ENCODE peak calls at places on chromosome 12, in eight cellular contexts. P is IMR-90; B is mesenchymal stem cell; Q is astrocyte; W is A549; Z is CD4-positive, alpha-beta memory T cell; J is mucosa of descending colon; N is MM.1S. T is an unnamed sample.

GRCh38 chr12:122508163-122508562 is 7.4 kb upstream of the ZCCHC8 start:
- DNase-seq in P (no peak), Q (no peak), N (no peak), W (no peak), B (no peak), Z (no peak), J (no peak), T (no peak)

GRCh38 chr12:64125913-64126312 is 96.2 kb downstream of the KICS2 start:
- DNase-seq in P (no peak), Z (no peak), N (no peak), B (no peak), W (no peak), J (no peak), Q (no peak), T (no peak)

GRCh38 chr12:103952497-103952896 is 13.2 kb upstream of the TDG start:
- DNase-seq in W (no peak), Q (no peak), B (no peak), N (no peak), P (no peak), J (no peak), Z (no peak), T (no peak)

GRCh38 chr12:52630104-52630500 is 11.7 kb upstream of the KRT73 start:
- DNase-seq in J (no peak), B (no peak), P (no peak), N (no peak), W (no peak), Z (no peak), Q (no peak), T (no peak)

GRCh38 chr12:90065301-90065801 is 356.7 kb upstream of the ATP2B1 start:
- DNase-seq in W (no peak), B (no peak), P (no peak), N (no peak), J (no peak), Q (no peak), Z (no peak), T (peak; percentile 37)

GRCh38 chr12:39764944-39765560 is 145.4 kb upstream of the ABCD2 start:
- DNase-seq in P (peak; percentile 58), Z (no peak), Q (peak; percentile 36), J (no peak), B (peak; percentile 46), N (peak; percentile 57), W (peak; percentile 55), T (peak; percentile 17)

GRCh38 chr12:26017484-26018211 is 59.2 kb downstream of the RASSF8 start:
- DNase-seq in B (peak; percentile 45), N (peak; percentile 37), Z (no peak), Q (no peak), W (peak; percentile 60), P (peak; percentile 36), J (no peak), T (no peak)

GRCh38 chr12:85575115-85576096 is 260.8 kb downstream of the RASSF9 start:
- DNase-seq in W (peak; percentile 75), N (peak; percentile 53), Q (peak; percentile 20), Z (no peak), B (peak; percentile 69), P (peak; percentile 64), J (no peak), T (peak; percentile 13)

GRCh38 chr12:122203301-122203967 is at the start of gene B3GNT4:
- DNase-seq in N (peak; percentile 32), W (peak; percentile 71), B (peak; percentile 57), Z (peak; percentile 74), Q (peak; percentile 17), P (peak; percentile 26), J (peak; percentile 86), T (peak; percentile 53)

GRCh38 chr12:26317942-26318565 is 122.7 kb downstream of the SSPN start:
- DNase-seq in B (peak; percentile 74), Q (peak; percentile 80), P (peak; percentile 84), W (no peak), J (no peak), Z (no peak), N (no peak), T (peak; percentile 93)

GRCh38 chr12:51183816-51184215 is 10.9 kb upstream of the TFCP2 start:
- DNase-seq in N (no peak), W (no peak), P (peak; percentile 67), J (peak; percentile 47), Q (peak; percentile 26), Z (no peak), B (peak; percentile 22), T (no peak)

GRCh38 chr12:102406033-102406584 is 74.3 kb downstream of the IGF1 start:
- DNase-seq in B (no peak), P (peak; percentile 15), Q (peak; percentile 37), J (no peak), N (no peak), W (no peak), Z (no peak), T (peak; percentile 54)

GRCh38 chr12:52314511-52314910 is 6.7 kb downstream of the KRT83 start:
- DNase-seq in B (no peak), W (no peak), J (no peak), Z (no peak), N (no peak), Q (no peak), P (no peak), T (no peak)

GRCh38 chr12:49049566-49050224 is 10.9 kb downstream of the KMT2D start:
- DNase-seq in Z (no peak), B (peak; percentile 79), J (no peak), Q (peak; percentile 66), P (peak; percentile 76), N (no peak), W (no peak), T (no peak)

GRCh38 chr12:66062280-66062605 is 68.3 kb downstream of the LLPH start:
- DNase-seq in B (no peak), N (no peak), Q (no peak), J (no peak), Z (no peak), W (no peak), P (no peak), T (no peak)

GRCh38 chr12:16300706-16301105 is 23.2 kb upstream of the SLC15A5 start:
- DNase-seq in N (no peak), W (no peak), J (no peak), B (no peak), P (no peak), Q (no peak), Z (no peak), T (no peak)

GRCh38 chr12:120941846-120942405 is 36.4 kb upstream of the HNF1A start:
- DNase-seq in B (no peak), Z (no peak), P (no peak), J (no peak), W (no peak), N (no peak), Q (no peak), T (no peak)

DNA sequence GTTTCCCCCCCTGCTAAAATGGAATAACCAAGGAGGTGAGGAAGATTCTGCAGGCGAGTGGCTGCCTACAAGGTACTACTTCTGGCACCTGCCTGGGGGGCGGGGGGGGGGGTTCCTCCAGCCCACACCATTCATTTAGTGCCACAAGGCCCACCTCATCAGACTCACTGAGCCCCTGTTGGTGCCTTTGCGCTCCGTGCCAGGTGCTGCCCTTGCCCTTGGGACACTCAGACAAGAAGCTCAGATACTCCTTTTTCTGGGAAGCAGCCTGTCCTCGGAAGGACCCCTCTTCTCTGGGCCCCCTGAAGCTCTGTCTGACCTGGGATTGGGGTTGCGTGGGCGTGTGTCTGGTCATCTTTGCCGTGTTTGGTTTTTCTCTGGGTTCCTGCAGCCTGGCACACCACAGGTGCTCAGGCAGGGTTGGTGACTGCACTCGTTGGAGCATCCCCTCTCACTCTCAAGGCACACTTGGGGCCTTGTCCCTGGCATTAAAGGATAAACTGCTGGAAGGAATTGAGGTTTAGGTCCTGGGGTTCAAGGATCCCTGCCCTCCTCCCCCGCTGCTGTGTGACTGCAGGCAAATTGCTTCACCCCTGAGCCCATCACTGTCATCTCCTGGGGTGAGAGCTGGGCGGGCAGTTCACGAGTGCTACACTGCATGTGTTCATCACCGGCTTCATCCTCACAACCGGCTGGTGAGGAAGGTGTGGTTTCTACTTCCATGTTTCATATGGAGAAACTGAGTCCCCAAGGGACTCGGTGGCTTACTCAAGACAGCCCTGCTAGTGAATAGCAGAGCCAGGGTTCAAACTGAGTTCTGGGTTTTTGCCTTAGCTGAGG is 16.9 kb downstream of the FAM222A start:
- DNase-seq in B (no peak), Q (no peak), W (no peak), N (no peak), P (no peak), J (peak; percentile 6), Z (no peak), T (no peak)
- H3K4me1 ChIP-seq in B (peaks cover 5% of the 10 kb centered on the region), Q (no peaks in the 10 kb centered on the region), W (no peaks in the 10 kb centered on the region), N (no peaks in the 10 kb centered on the region), P (no peaks in the 10 kb centered on the region), J (no peaks in the 10 kb centered on the region), Z (no peaks in the 10 kb centered on the region), T (no peaks in the 10 kb centered on the region)

DNA sequence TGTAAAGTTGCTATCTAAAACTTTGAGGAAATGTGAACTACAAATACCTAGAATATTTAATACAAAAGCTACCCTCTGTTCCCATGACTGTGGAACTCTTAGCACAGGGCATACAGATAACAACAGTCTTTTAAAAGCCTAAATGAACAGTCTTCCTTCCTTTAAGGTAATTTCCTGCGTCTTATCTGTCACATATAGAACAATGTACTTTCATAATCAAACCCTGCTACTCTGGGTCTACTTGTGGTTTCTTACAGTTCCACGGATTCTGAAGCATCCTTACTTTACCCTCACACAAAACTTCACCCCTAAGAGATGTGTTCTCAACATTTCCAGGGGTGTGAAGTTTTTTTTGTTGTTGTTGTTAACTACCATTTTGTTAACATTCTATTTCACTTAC is 5.1 kb downstream of the PKP2 start:
- DNase-seq in N (no peak), B (peak; percentile 12), P (no peak), J (no peak), W (no peak), Q (no peak), Z (no peak), T (no peak)
- H3K4me1 ChIP-seq in N (peaks cover 58% of the 10 kb centered on the region), B (peaks cover 11% of the 10 kb centered on the region), P (no peaks in the 10 kb centered on the region), J (peaks cover 11% of the 10 kb centered on the region), W (peaks cover 36% of the 10 kb centered on the region), Q (peaks cover 8% of the 10 kb centered on the region), Z (no peaks in the 10 kb centered on the region), T (peaks cover 41% of the 10 kb centered on the region)

GRCh38 chr12:93245543-93245942 is 132.2 kb upstream of the NUDT4 start:
- DNase-seq in W (no peak), J (no peak), Z (no peak), P (no peak), N (peak; percentile 95), B (no peak), Q (no peak), T (no peak)

GRCh38 chr12:93244514-93245077 is 133.1 kb upstream of the NUDT4 start:
- DNase-seq in B (no peak), N (peak; percentile 49), Q (no peak), P (no peak), W (no peak), J (no peak), Z (no peak), T (no peak)

GRCh38 chr12:93243689-93244513 is 133.8 kb upstream of the NUDT4 start:
- DNase-seq in J (no peak), N (peak; percentile 89), P (peak; percentile 78), B (peak; percentile 92), Z (no peak), W (peak; percentile 42), Q (peak; percentile 39), T (peak; percentile 67)

GRCh38 chr12:93242154-93242958 is 135.4 kb upstream of the NUDT4 start:
- DNase-seq in P (no peak), J (no peak), B (no peak), W (no peak), N (no peak), Z (no peak), Q (no peak), T (no peak)

GRCh38 chr12:93243382-93243688 is 134.4 kb upstream of the NUDT4 start:
- DNase-seq in Q (no peak), W (no peak), Z (no peak), B (no peak), N (peak; percentile 31), J (no peak), P (no peak), T (no peak)
- H3K4me1 ChIP-seq in Q (no peaks in the 10 kb centered on the region), W (peaks cover 11% of the 10 kb centered on the region), Z (peaks cover 24% of the 10 kb centered on the region), B (no peaks in the 10 kb centered on the region), N (peaks cover 35% of the 10 kb centered on the region), J (peaks cover 16% of the 10 kb centered on the region), P (peaks cover 7% of the 10 kb centered on the region), T (peaks cover 9% of the 10 kb centered on the region)

GRCh38 chr12:124679533-124680371 is 112.3 kb upstream of the NCOR2 start:
- DNase-seq in B (peak; percentile 58), Q (no peak), J (no peak), W (no peak), P (no peak), N (no peak), Z (no peak), T (no peak)
- H3K4me1 ChIP-seq in B (peaks cover 67% of the 10 kb centered on the region), Q (peaks cover 61% of the 10 kb centered on the region), J (peaks cover 4% of the 10 kb centered on the region), W (peaks cover 57% of the 10 kb centered on the region), P (peaks cover 33% of the 10 kb centered on the region), N (no peaks in the 10 kb centered on the region), Z (no peaks in the 10 kb centered on the region), T (peaks cover 22% of the 10 kb centered on the region)

T was measured in foreskin keratinocyte.